ENCODE peak calls at places on chromosome 7, in seven cellular contexts. A is cardiac fibroblast, E is AG10803, L is left ventricle myocardium inferior, R is cardiac muscle cell, F is fibroblast of mammary gland, C is HL-60. I is an unnamed sample.

GRCh38 chr7:115844857-115845256 is 185.7 kb downstream of the TFEC start:
- DNase-seq in A (no peak), E (no peak), L (no peak), R (peak; percentile 4), F (peak; percentile 3), C (no peak), I (no peak)

GRCh38 chr7:24573554-24574338 is 494 bp downstream of the PALS2 start:
- DNase-seq in A (peak; percentile 64), E (peak; percentile 48), L (peak; percentile 42), R (peak; percentile 67), F (peak; percentile 58), C (no peak), I (no peak)

GRCh38 chr7:19114591-19114855 is 2.9 kb downstream of the TWIST1 start:
- DNase-seq in A (peak; percentile 69), E (no peak), L (no peak), R (peak; percentile 41), F (peak; percentile 70), C (no peak), I (no peak)

GRCh38 chr7:107446988-107447387 is 22.9 kb upstream of the GPR22 start:
- DNase-seq in A (peak; percentile 60), E (peak; percentile 26), L (no peak), R (peak; percentile 7), F (peak; percentile 52), C (no peak), I (no peak)

GRCh38 chr7:146956853-146957252 is 840.3 kb downstream of the CNTNAP2 start:
- DNase-seq in A (peak; percentile 63), E (no peak), L (no peak), R (no peak), F (peak; percentile 2), C (no peak), I (no peak)

GRCh38 chr7:44693641-44694313 is 54.9 kb upstream of the ZMIZ2 start:
- DNase-seq in A (peak; percentile 72), E (peak; percentile 87), L (peak; percentile 67), R (no peak), F (peak; percentile 68), C (no peak), I (no peak)

GRCh38 chr7:153381275-153382119 is 621.9 kb downstream of the ACTR3B start:
- DNase-seq in A (no peak), E (no peak), L (no peak), R (no peak), F (no peak), C (peak; percentile 21), I (no peak)

GRCh38 chr7:75662579-75663301 is 76.0 kb downstream of the HIP1 start:
- DNase-seq in A (no peak), E (peak; percentile 44), L (no peak), R (no peak), F (peak; percentile 22), C (no peak), I (no peak)

GRCh38 chr7:120053390-120053961 is 219.5 kb upstream of the KCND2 start:
- DNase-seq in A (peak; percentile 87), E (peak; percentile 79), L (no peak), R (peak; percentile 91), F (peak; percentile 89), C (peak; percentile 67), I (no peak)

GRCh38 chr7:6608794-6609193 is 6.6 kb upstream of the ZNF853 start:
- DNase-seq in A (no peak), E (no peak), L (no peak), R (no peak), F (no peak), C (no peak), I (no peak)

GRCh38 chr7:40570218-40570617 is 435.4 kb downstream of the SUGCT start:
- DNase-seq in A (peak; percentile 22), E (peak; percentile 59), L (no peak), R (peak; percentile 27), F (peak; percentile 28), C (no peak), I (no peak)

GRCh38 chr7:34133356-34133982 is 228.1 kb downstream of the BMPER start:
- DNase-seq in A (peak; percentile 61), E (peak; percentile 96), L (no peak), R (peak; percentile 85), F (peak; percentile 91), C (no peak), I (no peak)

GRCh38 chr7:34136698-34137097 is 231.4 kb downstream of the BMPER start:
- DNase-seq in A (no peak), E (no peak), L (no peak), R (no peak), F (no peak), C (no peak), I (no peak)

GRCh38 chr7:34131371-34131770 is 226.0 kb downstream of the BMPER start:
- DNase-seq in A (no peak), E (peak; percentile 79), L (no peak), R (no peak), F (no peak), C (no peak), I (no peak)

GRCh38 chr7:34135924-34136323 is 230.6 kb downstream of the BMPER start:
- DNase-seq in A (no peak), E (no peak), L (no peak), R (no peak), F (no peak), C (no peak), I (no peak)

DNA sequence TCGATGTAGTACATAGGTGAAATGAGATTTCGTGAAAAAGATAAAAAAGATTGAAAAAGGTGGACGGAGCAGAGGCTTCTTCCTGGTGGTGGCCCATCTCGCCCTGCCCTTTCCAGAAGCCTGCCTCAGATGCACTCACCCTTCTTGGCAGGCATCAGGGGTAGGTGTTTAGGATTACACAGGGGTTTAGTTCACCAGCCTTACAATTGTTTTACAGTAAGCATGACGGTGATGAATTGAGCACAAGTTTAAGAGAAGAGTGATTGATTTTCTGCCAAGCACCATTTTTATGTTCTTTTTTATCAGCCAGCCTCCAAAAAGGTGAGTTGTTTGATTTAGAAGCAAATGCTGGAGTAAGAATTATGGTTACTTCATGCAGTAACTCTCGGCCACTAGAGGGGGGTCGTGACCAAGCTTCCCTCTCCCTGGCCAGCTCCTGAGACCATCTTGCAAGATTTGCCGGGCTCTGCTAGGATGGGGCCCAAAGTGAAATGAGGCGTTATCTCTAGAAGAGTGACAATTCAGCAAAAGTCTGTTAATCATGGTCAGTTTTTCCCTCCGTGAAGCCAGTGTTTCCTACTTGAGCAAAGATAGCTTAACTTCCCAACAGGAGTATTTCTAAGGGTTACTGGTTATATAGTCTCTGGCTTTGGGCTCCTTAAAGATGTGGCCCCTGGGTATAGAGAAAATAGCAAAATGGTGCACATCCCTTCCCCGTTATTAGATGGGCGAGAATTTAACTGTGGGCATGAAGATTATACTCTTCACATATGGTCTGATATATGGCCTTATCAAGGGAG is 228.8 kb downstream of the BMPER start:
- DNase-seq in A (peak; percentile 84), E (peak; percentile 82), L (peak; percentile 60), R (peak; percentile 87), F (peak; percentile 83), C (peak; percentile 26), I (no peak)
- TF ChIP-seq CTCF in A (peak; percentile 83), E (peak; percentile 86), L (peak; percentile 76), R (peak; percentile 87), F (peak; percentile 89), C (peak; percentile 63), I (peak; percentile 89)

DNA sequence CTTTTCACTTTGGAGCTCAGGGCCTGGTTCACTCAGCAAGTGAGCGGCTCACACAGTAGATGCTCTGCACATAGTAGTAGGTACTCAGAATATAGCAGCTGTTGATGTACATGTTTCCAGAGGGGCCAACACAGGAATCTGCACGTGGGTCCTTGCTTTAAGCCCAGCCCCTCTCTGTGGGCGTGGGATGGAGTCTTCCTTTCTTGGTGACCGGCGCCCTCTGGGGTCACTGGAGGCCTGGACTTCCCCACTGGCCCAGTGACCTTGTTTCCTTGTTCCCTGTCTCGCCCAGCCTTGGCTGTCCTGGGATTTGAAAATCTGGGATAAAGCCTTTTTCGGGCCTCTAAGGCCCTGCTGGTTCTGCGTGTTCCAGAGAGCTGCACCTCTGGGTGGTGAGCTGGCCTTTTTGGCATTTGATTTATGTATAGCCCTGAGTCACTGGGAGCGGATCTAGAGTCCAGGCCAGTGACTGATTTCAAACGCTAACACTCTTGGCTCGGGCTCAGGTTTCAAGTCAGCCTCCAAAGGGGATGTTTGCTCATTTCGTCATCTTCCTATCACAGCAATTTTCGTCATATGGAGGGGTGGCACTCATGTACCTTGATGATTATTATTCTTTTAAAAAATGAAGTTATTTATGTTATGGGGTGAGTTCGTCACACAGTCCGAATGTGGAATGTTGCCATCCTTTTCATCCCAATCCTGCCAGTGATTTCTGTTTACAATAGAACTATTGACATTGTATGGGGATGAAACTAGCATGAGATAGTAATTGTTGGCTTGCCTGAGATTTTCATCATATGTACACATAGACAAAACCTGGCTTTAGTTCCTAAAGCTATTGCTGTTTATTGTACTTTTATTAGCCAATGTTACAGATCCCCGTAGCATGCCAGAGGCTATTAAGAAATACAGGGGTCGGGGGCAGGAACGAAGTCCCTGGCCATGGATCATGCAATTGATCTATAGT is 65.5 kb downstream of the CUX1 start:
- DNase-seq in A (peak; percentile 100), E (peak; percentile 100), L (peak; percentile 71), R (peak; percentile 100), F (peak; percentile 100), C (no peak), I (peak; percentile 98)
- H3K4me3 ChIP-seq in A (no peak overlapping the region), E (peak overlapping the region; percentile 37), L (peak overlapping the region; percentile 29), R (no peak overlapping the region), F (peak overlapping the region; percentile 15), C (no peak overlapping the region), I (peak overlapping the region; percentile 25)

DNA sequence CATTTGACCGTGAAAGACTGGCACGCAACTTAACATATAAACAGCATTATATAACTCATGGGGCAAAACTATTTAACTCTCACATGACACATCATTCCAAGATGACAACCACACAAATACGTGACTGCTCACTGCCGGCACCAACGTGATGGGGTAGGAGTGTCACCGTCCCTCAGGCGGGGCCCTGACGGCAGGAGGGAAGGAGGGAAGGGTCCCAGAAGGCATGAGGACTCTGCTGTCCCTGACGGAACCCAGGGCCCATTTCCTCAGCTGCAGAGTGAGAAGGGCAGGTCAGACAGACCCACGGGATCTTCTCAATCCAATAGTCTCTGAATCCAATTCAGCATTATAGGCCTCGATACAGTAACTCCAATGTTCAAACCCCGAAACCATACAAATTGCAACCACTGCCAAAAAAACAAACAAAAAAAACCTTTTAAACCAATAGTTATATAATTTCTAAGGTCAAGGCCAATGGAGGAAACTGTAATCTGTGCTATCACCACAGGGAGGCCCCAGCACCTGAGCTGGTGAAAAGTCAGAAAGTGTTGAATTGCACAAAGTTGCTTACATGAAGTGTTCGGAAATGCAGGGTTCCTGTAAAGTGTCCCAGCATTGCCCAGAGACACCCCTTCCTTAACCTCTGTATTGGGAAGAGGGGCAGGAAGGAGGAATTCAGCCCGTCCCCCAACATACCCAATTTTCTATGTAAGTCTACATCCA is 137.4 kb downstream of the TNS3 start:
- DNase-seq in A (peak; percentile 55), E (peak; percentile 44), L (no peak), R (peak; percentile 43), F (peak; percentile 52), C (no peak), I (no peak)
- TF ChIP-seq CTCF in A (peak; percentile 65), E (peak; percentile 71), L (peak; percentile 61), R (peak; percentile 59), F (peak; percentile 69), C (peak; percentile 27), I (peak; percentile 68)

DNA sequence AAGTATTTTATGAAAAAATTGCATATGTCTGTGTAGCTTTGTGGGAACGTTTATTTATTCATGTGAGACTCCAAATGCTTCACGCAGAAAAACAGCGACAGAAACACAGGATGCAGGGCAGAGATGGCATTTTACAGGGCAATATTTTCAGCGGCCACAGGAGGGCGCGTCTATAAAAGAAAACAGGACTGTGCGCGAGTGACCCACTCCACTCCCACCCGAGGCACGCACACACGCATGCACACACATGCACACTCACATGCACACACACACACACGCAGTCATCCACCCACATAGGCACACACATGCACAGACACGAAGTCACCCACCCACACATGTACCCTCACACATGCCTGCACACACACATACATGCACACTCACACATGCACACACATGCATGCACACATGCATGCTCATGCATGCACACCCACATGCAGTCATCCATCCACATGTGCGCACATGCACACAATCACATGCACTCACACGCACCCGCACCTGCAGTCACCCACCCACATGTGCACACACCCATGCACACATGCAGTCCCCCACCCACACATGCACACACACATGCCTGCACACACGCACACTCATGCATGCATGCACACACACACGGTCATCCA is 96.3 kb downstream of the DNAJB6 start:
- DNase-seq in A (peak; percentile 52), E (peak; percentile 20), L (no peak), R (peak; percentile 50), F (peak; percentile 37), C (no peak), I (no peak)
- H3K4me3 ChIP-seq in A (peak overlapping the region; percentile 8), E (peak overlapping the region; percentile 40), L (peak overlapping the region; percentile 49), R (no peak overlapping the region), F (peak overlapping the region; percentile 23), C (no peak overlapping the region), I (peak overlapping the region; percentile 30)